ENCODE peak calls at places on chromosomes 11 and 22, in five cellular contexts. T is stimulated activated naive B cell treated with anti-CD40 and anti-IgM and Interleukin-4, amounts not matched to agents 10 μg/mL and 1 μg/mL and 100 μg/mL, for 72 hours; F is GM20000; B is heart right ventricle; C is T-cell. M is an unnamed sample.
A peak's percentile ranks its signal among the peaks of the same experiment; 100 is the strongest.

GRCh38 chr11:4161305-4161704 is 66.7 kb downstream of the RRM1 start:
- DNase-seq in T (no peak), C (no peak), B (no peak), F (no peak), M (no peak)

GRCh38 chr11:11173316-11174025 is 179.6 kb downstream of the CSNK2A3 start:
- DNase-seq in B (no peak), F (no peak), C (no peak), T (no peak), M (no peak)

GRCh38 chr11:63613517-63614135 is 607 bp downstream of the PLAAT3 start:
- DNase-seq in C (peak; percentile 53), F (peak; percentile 46), B (peak; percentile 57), T (no peak), M (peak; percentile 12)

GRCh38 chr22:46064966-46065666 is 85.2 kb upstream of the PPARA start:
- DNase-seq in B (no peak), T (no peak), F (no peak), C (no peak), M (no peak)

GRCh38 chr22:35839811-35840739 is 122.4 kb downstream of the APOL5 start:
- DNase-seq in B (peak; percentile 79), F (no peak), C (peak; percentile 2), T (no peak), M (no peak)

GRCh38 chr22:49212002-49212401 is 615.7 kb downstream of the BRD1 start:
- DNase-seq in C (no peak), F (no peak), B (no peak), T (no peak), M (no peak)

GRCh38 chr11:133835258-133836075 is 9.8 kb downstream of the SPATA19 start:
- DNase-seq in T (no peak), F (peak; percentile 81), C (no peak), B (no peak), M (no peak)

GRCh38 chr11:46896719-46897406 is 21.5 kb downstream of the LRP4 start:
- DNase-seq in B (no peak), F (peak; percentile 63), C (no peak), T (no peak), M (no peak)

GRCh38 chr11:2923446-2924375 is 5.5 kb downstream of the PHLDA2 start:
- DNase-seq in F (no peak), C (no peak), T (no peak), B (peak; percentile 11), M (no peak)

GRCh38 chr11:94171693-94172440 is 43.2 kb downstream of the PANX1 start:
- DNase-seq in B (peak; percentile 26), T (no peak), C (peak; percentile 9), F (peak; percentile 62), M (peak; percentile 50)

GRCh38 chr11:2267871-2268825 is 2.2 kb downstream of the ASCL2 start:
- DNase-seq in C (no peak), F (no peak), T (no peak), B (no peak), M (no peak)

GRCh38 chr11:30984827-30985226 is 384.7 kb downstream of the DCDC1 start:
- DNase-seq in B (no peak), C (no peak), T (no peak), F (no peak), M (no peak)

GRCh38 chr22:23458663-23459541 is 121.2 kb downstream of the IGLL1 start:
- DNase-seq in F (no peak), C (no peak), T (no peak), B (no peak), M (no peak)

GRCh38 chr11:32584921-32585320 is 1.3 kb downstream of the EIF3M start:
- DNase-seq in T (no peak), C (no peak), B (no peak), F (no peak), M (no peak)

GRCh38 chr22:42581762-42582716 is 28.3 kb downstream of the SERHL2 start:
- DNase-seq in T (peak; percentile 63), F (peak; percentile 90), C (peak; percentile 79), B (peak; percentile 84), M (peak; percentile 84)

GRCh38 chr22:50481440-50482106 is at the start of gene ADM2:
- DNase-seq in F (peak; percentile 84), T (no peak), B (peak; percentile 40), C (peak; percentile 61), M (peak; percentile 68)

GRCh38 chr11:59611570-59612565 is 3.7 kb downstream of the OSBP start:
- DNase-seq in T (no peak), B (no peak), C (no peak), F (no peak), M (no peak)

GRCh38 chr11:107184936-107185335 is 166.7 kb upstream of the GUCY1A2 start:
- DNase-seq in C (no peak), F (no peak), T (no peak), B (no peak), M (no peak)

GRCh38 chr11:101586965-101587364 is 3.2 kb upstream of the TRPC6 start:
- DNase-seq in T (no peak), B (no peak), F (no peak), C (no peak), M (no peak)

GRCh38 chr11:84313830-84314359 is 1027.7 kb upstream of the CCDC90B start:
- DNase-seq in B (no peak), T (no peak), F (no peak), C (no peak), M (no peak)

GRCh38 chr11:118899706-118900360 is 16.1 kb downstream of the CXCR5 start:
- DNase-seq in C (no peak), F (no peak), B (no peak), T (no peak), M (no peak)

GRCh38 chr22:20604776-20605221 is 97.4 kb downstream of the MED15 start:
- DNase-seq in C (no peak), T (no peak), F (no peak), B (no peak), M (no peak)

GRCh38 chr11:12201016-12201985 is 90.9 kb downstream of the MICAL2 start:
- DNase-seq in C (no peak), T (no peak), F (no peak), B (peak; percentile 66), M (no peak)

GRCh38 chr11:93196816-93197382 is 892 bp downstream of the SLC36A4 start:
- DNase-seq in C (no peak), F (no peak), B (no peak), T (no peak), M (peak; percentile 8)

GRCh38 chr11:47327025-47327424 is 25.5 kb downstream of the MYBPC3 start:
- DNase-seq in C (no peak), F (no peak), T (no peak), B (peak; percentile 31), M (no peak)

GRCh38 chr22:30444632-30445437 is 19.3 kb downstream of the MTFP1 start:
- DNase-seq in B (no peak), T (peak; percentile 37), C (peak; percentile 36), F (peak; percentile 83), M (peak; percentile 85)

GRCh38 chr11:111733009-111733408 is 33.2 kb downstream of the PPP2R1B start:
- DNase-seq in T (no peak), B (peak; percentile 53), C (no peak), F (no peak), M (no peak)

GRCh38 chr11:69374110-69374981 is 80.4 kb downstream of the MYEOV start:
- DNase-seq in T (no peak), F (no peak), B (no peak), C (no peak), M (no peak)

M was measured in germinal center.